ENCODE peak calls at places on chromosomes 3 and 15, in ten cellular contexts. M is HT1080, J is foreskin fibroblast, C is NCI-H2081, G is HTR-8/SVneo, K is GM20000, I is KBM-7, U is Calu3, W is GM13976, B is sciatic nerve. P is an unnamed sample.

GRCh38 chr15:94059188-94059587 is 172.2 kb upstream of the MCTP2 start:
- DNase-seq in J (no peak), G (no peak), B (no peak), W (no peak), C (no peak), I (peak), U (no peak), M (no peak), K (no peak), P (peak)

GRCh38 chr3:57949779-57950618 is 58.2 kb upstream of the FLNB start:
- DNase-seq in M (peak), I (no peak), J (peak), B (no peak), K (no peak), U (peak), G (no peak), W (no peak), C (no peak), P (no peak)

GRCh38 chr3:173957646-173958045 is 560.1 kb downstream of the NLGN1 start:
- DNase-seq in U (no peak), W (no peak), C (no peak), I (no peak), G (no peak), K (no peak), J (no peak), B (no peak), M (no peak), P (no peak)

GRCh38 chr3:102036015-102036414 is 186.7 kb downstream of the NFKBIZ start:
- DNase-seq in J (no peak), G (no peak), U (no peak), C (no peak), K (no peak), W (no peak), I (peak), M (no peak), B (no peak), P (peak)

GRCh38 chr3:16568115-16568514 is 37.1 kb downstream of the DAZL start:
- DNase-seq in M (no peak), I (no peak), U (no peak), C (no peak), J (no peak), W (no peak), B (no peak), K (no peak), G (no peak), P (no peak)

GRCh38 chr3:102113421-102114041 is 264.2 kb downstream of the NFKBIZ start:
- DNase-seq in B (no peak), W (no peak), I (no peak), M (no peak), U (peak), C (no peak), G (no peak), K (no peak), J (no peak), P (no peak)

GRCh38 chr15:76347507-76348055 is 11.0 kb downstream of the ISL2 start:
- DNase-seq in G (no peak), W (no peak), U (no peak), K (no peak), B (no peak), J (peak), C (no peak), I (no peak), M (no peak), P (no peak)

GRCh38 chr15:38481113-38481512 is 27.2 kb downstream of the FAM98B start:
- DNase-seq in I (no peak), U (no peak), B (no peak), W (no peak), C (no peak), K (no peak), G (no peak), M (no peak), J (no peak), P (no peak)

GRCh38 chr3:105598047-105598796 is 231.5 kb downstream of the ALCAM start:
- DNase-seq in C (no peak), I (no peak), U (peak), B (no peak), G (peak), M (peak), J (peak), K (no peak), W (no peak), P (no peak)

GRCh38 chr3:11953350-11953749 is 50.8 kb upstream of the SYN2 start:
- DNase-seq in W (no peak), U (no peak), I (no peak), K (no peak), C (peak), G (no peak), B (no peak), J (no peak), M (no peak), P (no peak)

GRCh38 chr15:90594297-90594696 is 64.6 kb downstream of the CRTC3 start:
- DNase-seq in J (no peak), K (no peak), W (no peak), U (peak), G (no peak), I (peak), M (no peak), B (peak), C (peak), P (peak)

GRCh38 chr15:63288778-63289378 is 11.5 kb downstream of the APH1B start:
- DNase-seq in B (no peak), W (peak), U (peak), K (peak), G (peak), I (peak), C (peak), J (peak), M (peak), P (peak)

GRCh38 chr3:140563206-140563605 is 114.7 kb upstream of the TRIM42 start:
- DNase-seq in C (no peak), G (no peak), W (no peak), J (no peak), K (no peak), I (no peak), M (no peak), B (no peak), U (no peak), P (no peak)

GRCh38 chr15:75149911-75150709 is 51.6 kb upstream of the C15orf39 start:
- DNase-seq in G (no peak), J (peak), W (no peak), C (no peak), M (peak), B (no peak), K (no peak), I (no peak), U (no peak), P (peak)

GRCh38 chr3:172065534-172065933 is 26.2 kb downstream of the FNDC3B start:
- DNase-seq in K (no peak), C (peak), B (no peak), J (peak), G (no peak), I (no peak), U (no peak), M (peak), W (no peak), P (no peak)

GRCh38 chr3:146536681-146537080 is 7.7 kb downstream of the PLSCR1 start:
- DNase-seq in G (no peak), I (no peak), B (no peak), J (no peak), U (no peak), K (no peak), C (no peak), W (no peak), M (no peak), P (no peak)

GRCh38 chr3:53457068-53457467 is 37.3 kb upstream of the CACNA1D start:
- DNase-seq in G (no peak), C (no peak), W (no peak), M (no peak), I (peak), J (no peak), B (no peak), U (no peak), K (no peak), P (peak)

P was measured in MV-4-11.